ENCODE peak calls at places on chromosomes 1 and 21, in six cellular contexts. F is CD4-positive, alpha-beta T cell; P is AG09319; X is GM13976; H is fibroblast of lung; W is A549. G is an unnamed sample.

GRCh38 chr21:39938086-39938611 is 70.9 kb downstream of the PCP4 start:
- DNase-seq in F (no peak), P (no peak), X (no peak), H (no peak), W (no peak), G (no peak)

GRCh38 chr1:109214695-109215623 is 1.2 kb downstream of the SARS1 start:
- DNase-seq in F (peak; percentile 10), H (peak; percentile 96), X (peak; percentile 55), P (peak; percentile 93), W (peak; percentile 72), G (no peak)

GRCh38 chr1:45983964-45984363 is 148.5 kb downstream of the PIK3R3 start:
- DNase-seq in F (no peak), P (no peak), X (no peak), H (no peak), W (no peak), G (no peak)

GRCh38 chr1:112710586-112710985 is 3.7 kb upstream of the RHOC start:
- DNase-seq in F (no peak), X (no peak), H (no peak), P (no peak), W (no peak), G (no peak)

GRCh38 chr21:44092201-44092600 is 15.0 kb upstream of the PWP2 start:
- DNase-seq in P (no peak), W (no peak), H (no peak), F (no peak), X (no peak), G (no peak)

GRCh38 chr1:212671342-212672031 is 28.2 kb downstream of the BATF3 start:
- DNase-seq in P (no peak), X (no peak), H (peak; percentile 46), F (no peak), W (peak; percentile 34), G (peak; percentile 43)

GRCh38 chr1:12454406-12455391 is 163.3 kb downstream of the DHRS3 start:
- DNase-seq in P (peak; percentile 68), W (peak; percentile 24), X (no peak), F (no peak), H (peak; percentile 52), G (no peak)

GRCh38 chr1:83857108-83857507 is 141.8 kb downstream of the TTLL7 start:
- DNase-seq in W (peak; percentile 6), F (no peak), H (peak; percentile 81), X (no peak), P (peak; percentile 10), G (no peak)

GRCh38 chr1:94961582-94961981 is 34.7 kb upstream of the CNN3 start:
- DNase-seq in H (no peak), X (no peak), P (no peak), F (no peak), W (no peak), G (no peak)

GRCh38 chr1:221415626-221416025 is 326.3 kb downstream of the DUSP10 start:
- DNase-seq in H (no peak), X (no peak), P (no peak), F (no peak), W (no peak), G (no peak)

GRCh38 chr1:6070450-6070974 is 24.8 kb downstream of the KCNAB2 start:
- DNase-seq in X (no peak), W (no peak), F (no peak), P (no peak), H (no peak), G (no peak)

GRCh38 chr1:181318022-181318857 is 165.1 kb upstream of the CACNA1E start:
- DNase-seq in F (no peak), X (no peak), H (no peak), W (no peak), P (no peak), G (no peak)

GRCh38 chr1:69991644-69992043 is 213.7 kb downstream of the LRRC40 start:
- DNase-seq in P (no peak), H (no peak), W (no peak), F (no peak), X (no peak), G (no peak)

GRCh38 chr1:43708006-43708412 is 673 bp downstream of the ST3GAL3 start:
- DNase-seq in F (no peak), H (peak; percentile 33), X (no peak), W (no peak), P (no peak), G (no peak)

GRCh38 chr1:64220241-64220640 is 16.8 kb downstream of the UBE2U start:
- DNase-seq in X (no peak), W (no peak), P (no peak), F (no peak), H (peak; percentile 52), G (no peak)

GRCh38 chr21:46071082-46071481 is 26.8 kb upstream of the COL6A2 start:
- DNase-seq in P (no peak), W (no peak), X (no peak), F (no peak), H (no peak), G (no peak)

GRCh38 chr1:184595609-184596008 is 159.0 kb downstream of the EDEM3 start:
- DNase-seq in P (no peak), W (peak; percentile 46), X (no peak), H (peak; percentile 59), F (no peak), G (no peak)

GRCh38 chr21:39384674-39385298 is 35.9 kb upstream of the HMGN1 start:
- DNase-seq in F (no peak), X (no peak), W (no peak), P (no peak), H (peak; percentile 42), G (no peak)

GRCh38 chr1:247357062-247357780 is 25.6 kb upstream of the ZNF496 start:
- DNase-seq in F (no peak), P (no peak), X (no peak), H (peak; percentile 79), W (no peak), G (no peak)

GRCh38 chr1:24892188-24893153 is 37.6 kb downstream of the RUNX3 start:
- DNase-seq in P (no peak), W (no peak), H (no peak), X (no peak), F (no peak), G (no peak)

GRCh38 chr21:26835027-26835713 is 10.0 kb downstream of the ADAMTS1 start:
- DNase-seq in W (no peak), F (no peak), H (peak; percentile 88), X (no peak), P (no peak), G (no peak)

GRCh38 chr1:43879414-43879813 is 54.2 kb upstream of the ARTN start:
- DNase-seq in F (no peak), P (no peak), W (no peak), X (no peak), H (peak; percentile 45), G (no peak)

DNA sequence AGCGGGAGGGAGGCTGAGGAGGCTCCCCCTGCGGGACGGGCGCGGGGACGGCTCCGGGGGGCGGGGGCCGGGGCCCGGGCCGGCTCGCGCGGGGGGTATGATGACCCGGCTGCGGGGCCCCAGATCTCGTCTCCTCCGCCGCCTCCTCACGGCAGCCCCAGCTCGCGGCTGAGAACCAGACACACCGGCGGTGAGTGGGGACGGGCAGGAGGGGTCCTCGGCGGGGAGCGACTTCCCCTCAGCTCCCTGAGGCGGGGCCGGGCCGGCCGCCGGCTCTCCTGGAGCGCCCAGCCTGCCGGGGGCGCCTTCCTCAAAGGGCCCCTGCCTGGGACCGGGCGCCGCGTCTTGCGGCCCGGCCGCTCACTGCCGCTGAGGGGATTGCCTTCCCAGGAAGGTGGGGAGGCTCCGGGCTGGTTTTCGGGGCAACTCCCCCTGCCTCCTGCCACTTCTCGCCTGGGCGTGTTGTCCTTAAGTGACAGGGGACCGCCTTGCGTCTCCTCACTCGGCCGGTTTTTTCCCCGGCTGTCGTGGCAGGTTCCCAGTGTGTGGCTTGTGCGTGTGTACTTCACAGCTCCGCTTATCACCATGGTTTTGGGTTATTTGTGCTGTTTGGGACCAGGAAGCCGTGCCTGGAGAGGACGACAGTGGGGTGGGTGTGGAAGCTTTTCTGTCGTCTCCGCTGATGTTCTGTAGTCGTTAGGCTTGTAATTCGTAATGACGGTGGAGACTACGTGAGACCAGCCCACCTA is 800 bp downstream of the HIPK1 start:
- DNase-seq in H (peak; percentile 12), F (peak; percentile 62), P (no peak), W (no peak), X (peak; percentile 72), G (peak; percentile 64)
- TF ChIP-seq CTCF in H (peak; percentile 6), F (no peak), P (peak; percentile 4), W (no peak), X (peak; percentile 11), G (no peak)

DNA sequence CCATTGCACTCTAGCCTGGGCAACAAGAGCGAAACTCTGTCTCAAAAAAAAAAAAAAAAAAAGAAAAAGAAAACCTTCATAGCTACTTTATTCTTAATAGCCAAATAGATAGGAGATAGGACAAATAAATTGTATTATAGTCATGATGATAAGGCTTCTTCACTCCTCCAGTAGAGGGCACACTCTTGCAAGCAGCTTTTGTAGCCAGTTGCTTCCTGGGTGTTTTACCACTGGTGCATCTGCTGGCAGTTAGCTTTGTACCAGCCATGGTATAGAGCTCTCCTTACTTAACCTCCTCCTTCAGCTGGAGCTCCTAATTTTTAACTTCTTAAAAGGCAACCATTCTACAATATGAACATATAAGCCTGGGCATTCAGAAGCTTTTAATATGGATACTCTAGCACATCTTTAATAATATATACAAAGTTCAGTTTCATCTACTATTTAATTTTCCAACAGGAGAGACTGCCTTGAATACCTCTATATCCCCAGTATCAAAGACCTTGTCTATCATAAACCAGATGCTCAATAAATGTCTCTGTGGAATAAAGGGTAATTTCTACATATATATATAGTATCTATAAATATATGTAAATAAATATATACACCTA is 35.8 kb downstream of the EVI5 start:
- DNase-seq in F (no peak), H (peak; percentile 83), P (peak; percentile 35), W (peak; percentile 70), X (peak; percentile 69), G (peak; percentile 60)
- TF ChIP-seq CTCF in F (peak; percentile 61), H (peak; percentile 89), P (peak; percentile 72), W (peak; percentile 52), X (peak; percentile 52), G (peak; percentile 79)

GRCh38 chr1:205199090-205199930 is 12.2 kb downstream of the DSTYK start:
- DNase-seq in X (peak; percentile 36), H (no peak), W (no peak), F (no peak), P (no peak), G (no peak)
- TF ChIP-seq CTCF in X (no peak), H (no peak), W (no peak), F (no peak), P (no peak), G (no peak)

GRCh38 chr1:167051907-167052306 is 38.3 kb downstream of the GPA33 start:
- DNase-seq in H (no peak), P (no peak), F (no peak), X (no peak), W (no peak), G (no peak)

GRCh38 chr1:167054946-167055630 is 35.1 kb downstream of the GPA33 start:
- DNase-seq in P (no peak), X (no peak), F (no peak), H (no peak), W (no peak), G (no peak)

GRCh38 chr1:167056529-167057296 is 33.5 kb downstream of the GPA33 start:
- DNase-seq in F (no peak), W (peak; percentile 58), X (no peak), P (no peak), H (no peak), G (no peak)

GRCh38 chr1:167054531-167054930 is 35.6 kb downstream of the GPA33 start:
- DNase-seq in F (no peak), H (no peak), X (no peak), P (no peak), W (no peak), G (no peak)

DNA sequence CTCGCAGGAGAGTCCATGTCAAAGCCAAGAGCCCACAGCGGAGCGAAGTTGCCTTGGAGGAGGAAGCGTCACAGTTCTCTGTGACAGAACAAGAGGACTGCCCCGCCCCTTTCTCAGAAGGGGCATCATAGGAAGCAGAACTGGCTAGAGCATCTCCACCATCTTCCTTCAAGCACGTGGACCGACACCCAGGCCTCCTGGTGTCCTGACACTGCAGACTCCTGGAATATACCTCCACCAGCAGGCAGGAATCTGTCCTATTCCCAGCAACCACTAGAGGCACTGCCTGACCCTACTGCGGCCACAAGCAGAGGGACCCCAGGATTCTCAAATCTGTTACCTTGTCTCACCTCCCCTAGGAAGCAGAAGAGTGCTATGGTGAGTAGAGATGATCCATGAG is 37.8 kb downstream of the GPA33 start:
- DNase-seq in F (no peak), P (no peak), X (no peak), W (peak; percentile 61), H (no peak), G (no peak)
- TF ChIP-seq CTCF in F (no peak), P (peak; percentile 38), X (peak; percentile 14), W (peak; percentile 19), H (peak; percentile 51), G (peak; percentile 31)

G was measured in B cell.